ENCODE peak calls at places on chromosomes 16 and 17, in five cellular contexts. One of them, this sample, is unnamed. For H3K9me3 and H3K4me1, the result is how much of the 10 kb centered on the place peaks cover.

GRCh38 chr16:1078579-1079021 is 6.1 kb downstream of the SSTR5 start:
- DNase-seq in PC-9: peak
- DNase-seq in neural progenitor cell: no peak
- DNase-seq in A673: no peak
- DNase-seq in A549: peak
- DNase-seq in this sample: no peak

GRCh38 chr17:35612924-35613521 is 25.9 kb downstream of the AP2B1 start:
- DNase-seq in A673: peak
- DNase-seq in PC-9: peak
- DNase-seq in A549: peak
- DNase-seq in neural progenitor cell: peak
- DNase-seq in this sample: peak

GRCh38 chr17:59837362-59838195 is 55.2 kb downstream of the TUBD1 start:
- DNase-seq in PC-9: peak
- DNase-seq in neural progenitor cell: peak
- DNase-seq in A673: peak
- DNase-seq in A549: peak
- DNase-seq in this sample: peak

GRCh38 chr17:57744195-57745170 is 616 bp downstream of the CCDC182 start:
- DNase-seq in neural progenitor cell: no peak
- DNase-seq in A673: no peak
- DNase-seq in A549: no peak
- DNase-seq in PC-9: no peak
- DNase-seq in this sample: no peak

GRCh38 chr16:11407047-11407982 is 62.1 kb downstream of the RMI2 start:
- DNase-seq in neural progenitor cell: peak
- DNase-seq in A549: peak
- DNase-seq in PC-9: peak
- DNase-seq in A673: peak
- DNase-seq in this sample: peak

GRCh38 chr17:72802726-72803125 is 289.8 kb downstream of the SLC39A11 start:
- DNase-seq in neural progenitor cell: no peak
- DNase-seq in A549: no peak
- DNase-seq in PC-9: no peak
- DNase-seq in A673: no peak
- DNase-seq in this sample: no peak

GRCh38 chr17:49633762-49634486 is 44.0 kb downstream of the SPOP start:
- DNase-seq in A673: no peak
- DNase-seq in A549: no peak
- DNase-seq in PC-9: no peak
- DNase-seq in neural progenitor cell: peak
- DNase-seq in this sample: no peak

GRCh38 chr17:42502091-42502490 is 34.0 kb upstream of the NAGLU start:
- DNase-seq in A673: no peak
- DNase-seq in A549: no peak
- DNase-seq in neural progenitor cell: no peak
- DNase-seq in PC-9: no peak
- DNase-seq in this sample: no peak

GRCh38 chr17:46020023-46020735 is 21.1 kb downstream of the STH start:
- DNase-seq in neural progenitor cell: no peak
- DNase-seq in PC-9: no peak
- DNase-seq in A673: no peak
- DNase-seq in A549: no peak
- DNase-seq in this sample: no peak

GRCh38 chr16:10662212-10662611 is 32.5 kb downstream of the TEKT5 start:
- DNase-seq in PC-9: no peak
- DNase-seq in A673: no peak
- DNase-seq in A549: no peak
- DNase-seq in neural progenitor cell: no peak
- DNase-seq in this sample: no peak

GRCh38 chr17:40095944-40096791 is 4.2 kb downstream of the NR1D1 start:
- DNase-seq in neural progenitor cell: no peak
- DNase-seq in A549: no peak
- DNase-seq in PC-9: no peak
- DNase-seq in A673: no peak
- DNase-seq in this sample: no peak

GRCh38 chr16:89343501-89344291 is 126.2 kb downstream of the ZNF778 start:
- DNase-seq in PC-9: peak
- DNase-seq in neural progenitor cell: no peak
- DNase-seq in A549: no peak
- DNase-seq in A673: no peak
- DNase-seq in this sample: no peak

GRCh38 chr17:44990994-44991393 is 22.9 kb upstream of the C1QL1 start:
- DNase-seq in A673: no peak
- DNase-seq in A549: no peak
- DNase-seq in neural progenitor cell: no peak
- DNase-seq in PC-9: peak
- DNase-seq in this sample: no peak

GRCh38 chr16:24523569-24523968 is 15.8 kb upstream of the RBBP6 start:
- DNase-seq in PC-9: peak
- DNase-seq in A673: no peak
- DNase-seq in A549: peak
- DNase-seq in neural progenitor cell: no peak
- DNase-seq in this sample: peak

GRCh38 chr16:78317871-78318270 is 218.4 kb downstream of the WWOX start:
- DNase-seq in A673: peak
- DNase-seq in neural progenitor cell: no peak
- DNase-seq in A549: no peak
- DNase-seq in PC-9: no peak
- DNase-seq in this sample: no peak

GRCh38 chr17:27807567-27808470 is 7.5 kb upstream of the NOS2 start:
- DNase-seq in A673: no peak
- DNase-seq in neural progenitor cell: no peak
- DNase-seq in PC-9: no peak
- DNase-seq in A549: no peak
- DNase-seq in this sample: peak

GRCh38 chr16:3611145-3611977 is at the start of gene SLX4:
- DNase-seq in neural progenitor cell: peak
- DNase-seq in A549: peak
- DNase-seq in PC-9: peak
- DNase-seq in A673: peak
- DNase-seq in this sample: peak

GRCh38 chr17:33653389-33653788 is 360.3 kb upstream of the ASIC2 start:
- DNase-seq in A673: no peak
- DNase-seq in neural progenitor cell: peak
- DNase-seq in PC-9: no peak
- DNase-seq in A549: no peak
- DNase-seq in this sample: peak

GRCh38 chr16:11278681-11279628 is 2.2 kb downstream of the PRM1 start:
- DNase-seq in neural progenitor cell: no peak
- DNase-seq in A549: no peak
- DNase-seq in PC-9: no peak
- DNase-seq in A673: no peak
- DNase-seq in this sample: no peak

GRCh38 chr17:78428842-78429617 is 50.6 kb downstream of the PGS1 start:
- DNase-seq in A549: no peak
- DNase-seq in PC-9: no peak
- DNase-seq in A673: no peak
- DNase-seq in neural progenitor cell: no peak
- DNase-seq in this sample: no peak

GRCh38 chr17:76039121-76039520 is 12.0 kb upstream of the EVPL start:
- DNase-seq in A673: no peak
- DNase-seq in PC-9: no peak
- DNase-seq in A549: no peak
- DNase-seq in neural progenitor cell: no peak
- DNase-seq in this sample: no peak

GRCh38 chr17:78793415-78793814 is 11.3 kb upstream of the CYTH1 start:
- DNase-seq in PC-9: no peak
- DNase-seq in A673: no peak
- DNase-seq in A549: no peak
- DNase-seq in neural progenitor cell: no peak
- DNase-seq in this sample: no peak

GRCh38 chr17:59627770-59628171 is 8.1 kb downstream of the CLTC start:
- DNase-seq in A549: no peak
- DNase-seq in A673: no peak
- DNase-seq in neural progenitor cell: no peak
- DNase-seq in PC-9: no peak
- DNase-seq in this sample: no peak

GRCh38 chr16:28061702-28062101 is 1.8 kb downstream of the GSG1L start:
- DNase-seq in A549: no peak
- DNase-seq in A673: no peak
- DNase-seq in neural progenitor cell: no peak
- DNase-seq in PC-9: no peak
- DNase-seq in this sample: no peak

GRCh38 chr17:80142929-80143328 is 4.0 kb downstream of the EIF4A3 start:
- DNase-seq in PC-9: no peak
- DNase-seq in A673: no peak
- DNase-seq in A549: no peak
- DNase-seq in neural progenitor cell: no peak
- DNase-seq in this sample: peak

GRCh38 chr17:31493656-31494155 is 102.2 kb downstream of the RAB11FIP4 start:
- DNase-seq in neural progenitor cell: no peak
- DNase-seq in A549: no peak
- DNase-seq in PC-9: no peak
- DNase-seq in A673: no peak
- DNase-seq in this sample: no peak

GRCh38 chr16:78655481-78656114 is 556.1 kb downstream of the WWOX start:
- DNase-seq in PC-9: no peak
- DNase-seq in neural progenitor cell: no peak
- DNase-seq in A673: peak
- DNase-seq in A549: no peak
- DNase-seq in this sample: no peak

GRCh38 chr17:9643611-9644010 is 1.7 kb upstream of the USP43 start:
- DNase-seq in A549: no peak
- DNase-seq in neural progenitor cell: no peak
- DNase-seq in A673: no peak
- DNase-seq in PC-9: no peak
- DNase-seq in this sample: no peak

GRCh38 chr16:4664538-4665418 is 28.6 kb upstream of the NUDT16L1 start:
- DNase-seq in A549: peak
- DNase-seq in neural progenitor cell: no peak
- DNase-seq in PC-9: no peak
- DNase-seq in A673: no peak
- DNase-seq in this sample: no peak

GRCh38 chr17:75077072-75077489 is 10.7 kb upstream of the SLC16A5 start:
- DNase-seq in A673: no peak
- DNase-seq in PC-9: no peak
- DNase-seq in neural progenitor cell: no peak
- DNase-seq in A549: no peak
- DNase-seq in this sample: peak

DNA sequence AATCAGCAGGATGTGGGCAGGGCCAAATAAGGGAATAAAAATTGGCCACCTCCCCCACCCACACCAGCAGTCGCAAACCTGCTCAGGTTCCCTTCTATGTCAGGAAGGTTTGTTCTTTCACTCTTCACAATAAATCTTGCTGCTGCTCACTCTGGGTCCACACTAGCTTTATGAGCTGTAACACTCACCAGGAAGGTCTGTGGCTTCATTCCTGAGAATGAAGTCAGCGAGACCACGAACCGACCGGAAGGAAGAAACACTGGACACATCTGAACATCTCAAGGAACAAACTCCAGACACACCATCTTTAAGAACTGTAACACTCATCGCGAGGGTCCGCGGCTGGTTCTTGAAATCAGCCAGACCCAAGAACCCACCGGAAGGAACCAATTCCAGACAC is 115.5 kb upstream of the TBX2 start:
- DNase-seq in A673: no peak
- DNase-seq in PC-9: no peak
- DNase-seq in neural progenitor cell: no peak
- DNase-seq in A549: no peak
- DNase-seq in this sample: no peak
- H3K4me3 ChIP-seq in A673: no peak
- H3K4me3 ChIP-seq in PC-9: no peak
- H3K4me3 ChIP-seq in neural progenitor cell: no peak
- H3K4me3 ChIP-seq in A549: no peak
- H3K4me3 ChIP-seq in this sample: no peak

DNA sequence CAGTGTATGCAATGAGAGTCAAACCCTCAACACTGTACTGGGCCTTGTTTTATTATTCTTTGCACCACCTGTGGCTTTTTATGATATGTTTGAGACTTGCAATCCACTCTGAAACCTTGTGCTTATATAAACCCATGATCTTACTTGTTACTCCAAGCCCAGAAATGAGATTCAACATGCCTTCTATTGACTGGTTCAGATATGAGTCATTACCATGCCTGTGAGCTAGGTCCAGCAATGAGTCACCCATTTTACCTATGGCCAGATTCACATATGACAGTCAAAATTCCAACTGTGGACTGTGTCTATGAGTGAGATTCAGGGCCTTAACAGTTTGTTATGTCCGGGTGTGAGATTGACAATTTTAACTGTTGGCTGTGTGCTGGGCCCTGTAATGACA is 1846.1 kb downstream of the TP53TG3F start:
- DNase-seq in A673: no peak
- DNase-seq in PC-9: no peak
- DNase-seq in neural progenitor cell: no peak
- DNase-seq in A549: no peak
- DNase-seq in this sample: no peak
- H3K9me3 ChIP-seq in A673: under half
- H3K9me3 ChIP-seq in PC-9: under half
- H3K9me3 ChIP-seq in neural progenitor cell: under half
- H3K9me3 ChIP-seq in A549: under half
- H3K9me3 ChIP-seq in this sample: half or more

DNA sequence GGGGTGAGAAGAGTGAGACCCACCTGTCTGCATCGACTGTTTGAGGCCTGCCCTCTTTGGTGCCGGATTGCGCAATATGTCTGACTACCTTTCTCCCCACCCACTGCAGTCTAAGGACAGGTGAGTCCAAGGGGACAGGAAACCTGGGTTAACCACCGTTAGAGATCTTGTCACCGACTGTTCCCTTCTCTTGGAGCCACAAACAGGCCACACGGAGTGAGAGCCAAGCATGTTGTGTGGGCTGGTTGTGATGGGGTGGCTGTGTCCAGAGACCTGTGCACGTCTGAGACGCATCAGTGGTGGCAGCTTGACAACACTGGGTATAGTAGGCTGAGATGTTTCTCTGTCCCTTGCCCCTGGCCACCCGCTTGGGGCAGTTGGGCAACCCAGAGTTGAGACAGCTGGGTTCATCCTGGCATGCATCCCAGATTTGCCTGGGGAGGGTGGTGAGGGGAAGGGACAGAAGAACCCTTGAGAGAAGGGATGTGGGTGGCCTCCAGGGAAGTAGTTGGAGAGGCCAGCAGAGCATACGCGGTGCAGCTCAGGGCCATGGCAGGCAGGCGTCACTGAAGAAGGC is 21.4 kb downstream of the MPRIP start:
- DNase-seq in PC-9: peak
- DNase-seq in neural progenitor cell: no peak
- DNase-seq in A673: peak
- DNase-seq in A549: peak
- DNase-seq in this sample: peak
- H3K4me1 ChIP-seq in PC-9: half or more
- H3K4me1 ChIP-seq in neural progenitor cell: under half
- H3K4me1 ChIP-seq in A673: under half
- H3K4me1 ChIP-seq in A549: half or more
- H3K4me1 ChIP-seq in this sample: under half

GRCh38 chr16:85900031-85900792 is 1.2 kb downstream of the IRF8 start:
- DNase-seq in PC-9: no peak
- DNase-seq in neural progenitor cell: no peak
- DNase-seq in A673: no peak
- DNase-seq in A549: no peak
- DNase-seq in this sample: no peak
- H3K4me3 ChIP-seq in PC-9: no peak
- H3K4me3 ChIP-seq in neural progenitor cell: no peak
- H3K4me3 ChIP-seq in A673: no peak
- H3K4me3 ChIP-seq in A549: no peak
- H3K4me3 ChIP-seq in this sample: no peak